ENCODE peak calls at places on chromosomes 13 and 19, in nine cellular contexts. I, Z, K, U, D, Q, E, C and V are unnamed samples.

GRCh38 chr13:49053215-49053614 is 77.5 kb downstream of the FNDC3A start:
- DNase-seq in Z (no peak), K (no peak), D (no peak), I (no peak), Q (no peak), C (no peak), U (no peak), E (no peak), V (no peak)

GRCh38 chr13:78319101-78319627 is 284.2 kb downstream of the POU4F1 start:
- DNase-seq in D (no peak), K (no peak), E (no peak), Z (no peak), C (no peak), U (no peak), Q (no peak), I (no peak), V (no peak)

GRCh38 chr19:4504297-4504701 is 14.0 kb downstream of the PLIN4 start:
- DNase-seq in C (no peak), E (no peak), U (peak), Q (no peak), K (no peak), I (peak), Z (no peak), D (no peak), V (no peak)

GRCh38 chr13:42740753-42741152 is 40.6 kb upstream of the FAM216B start:
- DNase-seq in K (no peak), Q (no peak), D (no peak), I (no peak), U (peak), E (no peak), Z (no peak), C (no peak), V (no peak)

GRCh38 chr13:100304241-100304640 is 215.3 kb downstream of the PCCA start:
- DNase-seq in D (no peak), E (no peak), I (no peak), C (no peak), Z (no peak), Q (no peak), U (no peak), K (no peak), V (no peak)

GRCh38 chr13:77459616-77460015 is 75.9 kb upstream of the SCEL start:
- DNase-seq in K (no peak), Z (no peak), U (no peak), I (no peak), Q (no peak), C (no peak), E (no peak), D (no peak), V (no peak)

GRCh38 chr13:35855531-35856019 is 275.6 kb downstream of the DCLK1 start:
- DNase-seq in Q (no peak), U (no peak), D (no peak), Z (no peak), K (peak), C (peak), E (no peak), I (no peak), V (no peak)

GRCh38 chr19:18858906-18859646 is 27.3 kb downstream of the UPF1 start:
- DNase-seq in D (no peak), I (no peak), K (peak), U (no peak), C (no peak), Q (no peak), Z (no peak), E (no peak), V (no peak)

GRCh38 chr13:57286511-57287098 is 119.6 kb downstream of the PRR20E start:
- DNase-seq in K (no peak), E (no peak), Q (no peak), Z (no peak), D (no peak), I (peak), U (no peak), C (no peak), V (no peak)

GRCh38 chr13:68727165-68727564 is 1380.5 kb upstream of the ATXN8OS start:
- DNase-seq in Z (no peak), U (no peak), K (no peak), C (no peak), I (no peak), Q (no peak), D (no peak), E (no peak), V (no peak)

GRCh38 chr19:10112037-10112751 is 701 bp downstream of the P2RY11 start:
- DNase-seq in D (no peak), Z (peak), E (no peak), U (peak), I (no peak), Q (no peak), K (no peak), C (no peak), V (no peak)

GRCh38 chr19:47729799-47730520 is 15.4 kb upstream of the NOP53 start:
- DNase-seq in D (no peak), Q (peak), U (peak), E (no peak), Z (peak), I (no peak), C (no peak), K (peak), V (no peak)